ENCODE peak calls at places on chromosome 7, in four cellular contexts. Y, X, P and Q are unnamed samples.

GRCh38 chr7:120460928-120461327 is 188.0 kb downstream of the KCND2 start:
- DNase-seq in X (no peak), Y (no peak), P (no peak), Q (no peak)

GRCh38 chr7:44177570-44178131 is 11.6 kb downstream of the GCK start:
- DNase-seq in P (no peak), X (no peak), Y (no peak), Q (no peak)

GRCh38 chr7:2151801-2152612 is 80.7 kb downstream of the MAD1L1 start:
- DNase-seq in Y (no peak), X (no peak), P (no peak), Q (no peak)

GRCh38 chr7:79615871-79616640 is 162.6 kb upstream of the MAGI2 start:
- DNase-seq in P (no peak), X (no peak), Y (no peak), Q (no peak)

GRCh38 chr7:94297397-94297838 is 97.3 kb upstream of the COL1A2 start:
- DNase-seq in P (peak), X (peak), Y (no peak), Q (peak)

GRCh38 chr7:90705391-90706066 is 109.4 kb downstream of the CDK14 start:
- DNase-seq in P (no peak), Y (no peak), X (no peak), Q (no peak)

GRCh38 chr7:51043461-51043860 is 260.8 kb upstream of the GRB10 start:
- DNase-seq in Y (no peak), X (no peak), P (no peak), Q (no peak)

GRCh38 chr7:23277359-23277989 is 21.7 kb upstream of the MALSU1 start:
- DNase-seq in X (peak), Y (no peak), P (no peak), Q (peak)

GRCh38 chr7:132882714-132883428 is 199.0 kb downstream of the CHCHD3 start:
- DNase-seq in P (no peak), Y (no peak), X (no peak), Q (no peak)

GRCh38 chr7:51601461-51601860 is 284.9 kb upstream of the COBL start:
- DNase-seq in Y (no peak), P (no peak), X (no peak), Q (no peak)

GRCh38 chr7:5494683-5495561 is 71.3 kb upstream of the TNRC18 start:
- DNase-seq in X (no peak), Y (peak), P (peak), Q (no peak)

GRCh38 chr7:121288894-121289293 is 39.9 kb upstream of the WNT16 start:
- DNase-seq in Y (no peak), X (peak), P (no peak), Q (no peak)

GRCh38 chr7:29370531-29371314 is 176.1 kb downstream of the CHN2 start:
- DNase-seq in X (no peak), Y (no peak), P (no peak), Q (no peak)

GRCh38 chr7:7969306-7970112 is 913 bp downstream of the GLCCI1 start:
- DNase-seq in X (no peak), P (peak), Y (peak), Q (no peak)

GRCh38 chr7:79454325-79454960 is 976 bp upstream of the MAGI2 start:
- DNase-seq in X (peak), P (peak), Y (no peak), Q (no peak)

GRCh38 chr7:20653636-20654035 is 38.2 kb downstream of the ABCB5 start:
- DNase-seq in Y (no peak), P (no peak), X (no peak), Q (no peak)

GRCh38 chr7:149820622-149821190 is 17.5 kb upstream of the ZNF862 start:
- DNase-seq in P (no peak), Y (no peak), X (no peak), Q (no peak)

GRCh38 chr7:70698219-70698832 is 433.6 kb upstream of the GALNT17 start:
- DNase-seq in P (no peak), X (no peak), Y (no peak), Q (peak)